ENCODE peak calls at places on chromosome 17, in seven cellular contexts. One of them, this sample, is unnamed.

GRCh38 chr17:78802008-78802407 is 19.9 kb upstream of the CYTH1 start:
- DNase-seq in GM18507: no peak
- DNase-seq in GM12892: no peak
- DNase-seq in hippocampal formation: no peak
- DNase-seq in stimulated activated CD4-positive, alpha-beta T cell treated with anti-CD3 and anti-CD28 coated beads, Interleukin-4, amount 100 ng/mL, for 48 hours: no peak
- DNase-seq in stimulated activated CD8-positive, alpha-beta memory T cell treated with anti-CD3 and anti-CD28 coated beads, Interleukin-2, amount 100 ng/mL, for 1 hour: no peak
- DNase-seq in T-helper 1 cell: no peak
- DNase-seq in this sample: no peak

GRCh38 chr17:48051706-48052486 is 3.7 kb downstream of the NFE2L1 start:
- DNase-seq in GM18507: no peak
- DNase-seq in GM12892: no peak
- DNase-seq in hippocampal formation: peak; percentile 13
- DNase-seq in stimulated activated CD4-positive, alpha-beta T cell treated with anti-CD3 and anti-CD28 coated beads, Interleukin-4, amount 100 ng/mL, for 48 hours: no peak
- DNase-seq in stimulated activated CD8-positive, alpha-beta memory T cell treated with anti-CD3 and anti-CD28 coated beads, Interleukin-2, amount 100 ng/mL, for 1 hour: no peak
- DNase-seq in T-helper 1 cell: no peak
- DNase-seq in this sample: no peak

GRCh38 chr17:37698132-37698615 is 46.7 kb downstream of the HNF1B start:
- DNase-seq in GM18507: no peak
- DNase-seq in GM12892: no peak
- DNase-seq in hippocampal formation: no peak
- DNase-seq in stimulated activated CD4-positive, alpha-beta T cell treated with anti-CD3 and anti-CD28 coated beads, Interleukin-4, amount 100 ng/mL, for 48 hours: no peak
- DNase-seq in stimulated activated CD8-positive, alpha-beta memory T cell treated with anti-CD3 and anti-CD28 coated beads, Interleukin-2, amount 100 ng/mL, for 1 hour: no peak
- DNase-seq in T-helper 1 cell: peak; percentile 35
- DNase-seq in this sample: no peak

GRCh38 chr17:68378202-68379149 is 78.8 kb downstream of the WIPI1 start:
- DNase-seq in GM18507: no peak
- DNase-seq in GM12892: no peak
- DNase-seq in hippocampal formation: no peak
- DNase-seq in stimulated activated CD4-positive, alpha-beta T cell treated with anti-CD3 and anti-CD28 coated beads, Interleukin-4, amount 100 ng/mL, for 48 hours: no peak
- DNase-seq in stimulated activated CD8-positive, alpha-beta memory T cell treated with anti-CD3 and anti-CD28 coated beads, Interleukin-2, amount 100 ng/mL, for 1 hour: no peak
- DNase-seq in T-helper 1 cell: no peak
- DNase-seq in this sample: no peak

GRCh38 chr17:71828182-71828596 is 292.6 kb upstream of the SOX9 start:
- DNase-seq in GM18507: no peak
- DNase-seq in GM12892: no peak
- DNase-seq in hippocampal formation: peak; percentile 68
- DNase-seq in stimulated activated CD4-positive, alpha-beta T cell treated with anti-CD3 and anti-CD28 coated beads, Interleukin-4, amount 100 ng/mL, for 48 hours: no peak
- DNase-seq in stimulated activated CD8-positive, alpha-beta memory T cell treated with anti-CD3 and anti-CD28 coated beads, Interleukin-2, amount 100 ng/mL, for 1 hour: no peak
- DNase-seq in T-helper 1 cell: no peak
- DNase-seq in this sample: peak; percentile 78

GRCh38 chr17:37710344-37710886 is 34.4 kb downstream of the HNF1B start:
- DNase-seq in GM18507: no peak
- DNase-seq in GM12892: no peak
- DNase-seq in hippocampal formation: no peak
- DNase-seq in stimulated activated CD4-positive, alpha-beta T cell treated with anti-CD3 and anti-CD28 coated beads, Interleukin-4, amount 100 ng/mL, for 48 hours: no peak
- DNase-seq in stimulated activated CD8-positive, alpha-beta memory T cell treated with anti-CD3 and anti-CD28 coated beads, Interleukin-2, amount 100 ng/mL, for 1 hour: no peak
- DNase-seq in T-helper 1 cell: no peak
- DNase-seq in this sample: no peak

GRCh38 chr17:42337442-42337841 is 49.1 kb downstream of the STAT5A start:
- DNase-seq in GM18507: peak; percentile 47
- DNase-seq in GM12892: no peak
- DNase-seq in hippocampal formation: no peak
- DNase-seq in stimulated activated CD4-positive, alpha-beta T cell treated with anti-CD3 and anti-CD28 coated beads, Interleukin-4, amount 100 ng/mL, for 48 hours: peak; percentile 58
- DNase-seq in stimulated activated CD8-positive, alpha-beta memory T cell treated with anti-CD3 and anti-CD28 coated beads, Interleukin-2, amount 100 ng/mL, for 1 hour: no peak
- DNase-seq in T-helper 1 cell: peak; percentile 94
- DNase-seq in this sample: no peak

GRCh38 chr17:72254808-72255449 is 134.1 kb downstream of the SOX9 start:
- DNase-seq in GM18507: no peak
- DNase-seq in GM12892: no peak
- DNase-seq in hippocampal formation: no peak
- DNase-seq in stimulated activated CD4-positive, alpha-beta T cell treated with anti-CD3 and anti-CD28 coated beads, Interleukin-4, amount 100 ng/mL, for 48 hours: no peak
- DNase-seq in stimulated activated CD8-positive, alpha-beta memory T cell treated with anti-CD3 and anti-CD28 coated beads, Interleukin-2, amount 100 ng/mL, for 1 hour: no peak
- DNase-seq in T-helper 1 cell: no peak
- DNase-seq in this sample: no peak

GRCh38 chr17:63601439-63602371 is 1.0 kb downstream of the TACO1 start:
- DNase-seq in GM18507: no peak
- DNase-seq in GM12892: no peak
- DNase-seq in hippocampal formation: no peak
- DNase-seq in stimulated activated CD4-positive, alpha-beta T cell treated with anti-CD3 and anti-CD28 coated beads, Interleukin-4, amount 100 ng/mL, for 48 hours: no peak
- DNase-seq in stimulated activated CD8-positive, alpha-beta memory T cell treated with anti-CD3 and anti-CD28 coated beads, Interleukin-2, amount 100 ng/mL, for 1 hour: no peak
- DNase-seq in T-helper 1 cell: no peak
- DNase-seq in this sample: no peak

GRCh38 chr17:71405101-71405500 is 715.7 kb upstream of the SOX9 start:
- DNase-seq in GM18507: no peak
- DNase-seq in GM12892: no peak
- DNase-seq in hippocampal formation: no peak
- DNase-seq in stimulated activated CD4-positive, alpha-beta T cell treated with anti-CD3 and anti-CD28 coated beads, Interleukin-4, amount 100 ng/mL, for 48 hours: no peak
- DNase-seq in stimulated activated CD8-positive, alpha-beta memory T cell treated with anti-CD3 and anti-CD28 coated beads, Interleukin-2, amount 100 ng/mL, for 1 hour: no peak
- DNase-seq in T-helper 1 cell: no peak
- DNase-seq in this sample: no peak

GRCh38 chr17:47990962-47991731 is 20.2 kb downstream of the CDK5RAP3 start:
- DNase-seq in GM18507: no peak
- DNase-seq in GM12892: no peak
- DNase-seq in hippocampal formation: no peak
- DNase-seq in stimulated activated CD4-positive, alpha-beta T cell treated with anti-CD3 and anti-CD28 coated beads, Interleukin-4, amount 100 ng/mL, for 48 hours: no peak
- DNase-seq in stimulated activated CD8-positive, alpha-beta memory T cell treated with anti-CD3 and anti-CD28 coated beads, Interleukin-2, amount 100 ng/mL, for 1 hour: no peak
- DNase-seq in T-helper 1 cell: no peak
- DNase-seq in this sample: no peak

GRCh38 chr17:17913695-17914332 is 58.4 kb downstream of the TOM1L2 start:
- DNase-seq in GM18507: no peak
- DNase-seq in GM12892: no peak
- DNase-seq in hippocampal formation: no peak
- DNase-seq in stimulated activated CD4-positive, alpha-beta T cell treated with anti-CD3 and anti-CD28 coated beads, Interleukin-4, amount 100 ng/mL, for 48 hours: peak; percentile 9
- DNase-seq in stimulated activated CD8-positive, alpha-beta memory T cell treated with anti-CD3 and anti-CD28 coated beads, Interleukin-2, amount 100 ng/mL, for 1 hour: peak; percentile 5
- DNase-seq in T-helper 1 cell: peak; percentile 28
- DNase-seq in this sample: no peak

GRCh38 chr17:63621229-63621683 is 961 bp upstream of the MAP3K3 start:
- DNase-seq in GM18507: no peak
- DNase-seq in GM12892: no peak
- DNase-seq in hippocampal formation: no peak
- DNase-seq in stimulated activated CD4-positive, alpha-beta T cell treated with anti-CD3 and anti-CD28 coated beads, Interleukin-4, amount 100 ng/mL, for 48 hours: no peak
- DNase-seq in stimulated activated CD8-positive, alpha-beta memory T cell treated with anti-CD3 and anti-CD28 coated beads, Interleukin-2, amount 100 ng/mL, for 1 hour: no peak
- DNase-seq in T-helper 1 cell: no peak
- DNase-seq in this sample: no peak

GRCh38 chr17:37488009-37488604 is 1.6 kb upstream of the DUSP14 start:
- DNase-seq in GM18507: no peak
- DNase-seq in GM12892: no peak
- DNase-seq in hippocampal formation: no peak
- DNase-seq in stimulated activated CD4-positive, alpha-beta T cell treated with anti-CD3 and anti-CD28 coated beads, Interleukin-4, amount 100 ng/mL, for 48 hours: no peak
- DNase-seq in stimulated activated CD8-positive, alpha-beta memory T cell treated with anti-CD3 and anti-CD28 coated beads, Interleukin-2, amount 100 ng/mL, for 1 hour: no peak
- DNase-seq in T-helper 1 cell: peak; percentile 28
- DNase-seq in this sample: peak; percentile 69

GRCh38 chr17:48626470-48627241 is 498 bp upstream of the HOXB9 start:
- DNase-seq in GM18507: no peak
- DNase-seq in GM12892: no peak
- DNase-seq in hippocampal formation: no peak
- DNase-seq in stimulated activated CD4-positive, alpha-beta T cell treated with anti-CD3 and anti-CD28 coated beads, Interleukin-4, amount 100 ng/mL, for 48 hours: no peak
- DNase-seq in stimulated activated CD8-positive, alpha-beta memory T cell treated with anti-CD3 and anti-CD28 coated beads, Interleukin-2, amount 100 ng/mL, for 1 hour: no peak
- DNase-seq in T-helper 1 cell: peak; percentile 38
- DNase-seq in this sample: no peak

GRCh38 chr17:65177901-65178300 is 40.7 kb downstream of the RGS9 start:
- DNase-seq in GM18507: no peak
- DNase-seq in GM12892: no peak
- DNase-seq in hippocampal formation: no peak
- DNase-seq in stimulated activated CD4-positive, alpha-beta T cell treated with anti-CD3 and anti-CD28 coated beads, Interleukin-4, amount 100 ng/mL, for 48 hours: no peak
- DNase-seq in stimulated activated CD8-positive, alpha-beta memory T cell treated with anti-CD3 and anti-CD28 coated beads, Interleukin-2, amount 100 ng/mL, for 1 hour: no peak
- DNase-seq in T-helper 1 cell: peak; percentile 45
- DNase-seq in this sample: no peak

GRCh38 chr17:4440690-4441686 is 7.2 kb downstream of the SPNS3 start:
- DNase-seq in GM18507: no peak
- DNase-seq in GM12892: no peak
- DNase-seq in hippocampal formation: no peak
- DNase-seq in stimulated activated CD4-positive, alpha-beta T cell treated with anti-CD3 and anti-CD28 coated beads, Interleukin-4, amount 100 ng/mL, for 48 hours: no peak
- DNase-seq in stimulated activated CD8-positive, alpha-beta memory T cell treated with anti-CD3 and anti-CD28 coated beads, Interleukin-2, amount 100 ng/mL, for 1 hour: no peak
- DNase-seq in T-helper 1 cell: no peak
- DNase-seq in this sample: peak; percentile 2

GRCh38 chr17:32015245-32016013 is 8.2 kb downstream of the LRRC37B start:
- DNase-seq in GM18507: no peak
- DNase-seq in GM12892: no peak
- DNase-seq in hippocampal formation: no peak
- DNase-seq in stimulated activated CD4-positive, alpha-beta T cell treated with anti-CD3 and anti-CD28 coated beads, Interleukin-4, amount 100 ng/mL, for 48 hours: no peak
- DNase-seq in stimulated activated CD8-positive, alpha-beta memory T cell treated with anti-CD3 and anti-CD28 coated beads, Interleukin-2, amount 100 ng/mL, for 1 hour: no peak
- DNase-seq in T-helper 1 cell: no peak
- DNase-seq in this sample: no peak

GRCh38 chr17:22266231-22266630 is 573.9 kb downstream of the KCNJ18 start:
- DNase-seq in GM18507: no peak
- DNase-seq in GM12892: no peak
- DNase-seq in hippocampal formation: no peak
- DNase-seq in stimulated activated CD4-positive, alpha-beta T cell treated with anti-CD3 and anti-CD28 coated beads, Interleukin-4, amount 100 ng/mL, for 48 hours: no peak
- DNase-seq in stimulated activated CD8-positive, alpha-beta memory T cell treated with anti-CD3 and anti-CD28 coated beads, Interleukin-2, amount 100 ng/mL, for 1 hour: no peak
- DNase-seq in T-helper 1 cell: no peak
- DNase-seq in this sample: no peak

GRCh38 chr17:79087428-79088143 is 13.0 kb downstream of the ENGASE start:
- DNase-seq in GM18507: peak; percentile 38
- DNase-seq in GM12892: peak; percentile 94
- DNase-seq in hippocampal formation: peak; percentile 54
- DNase-seq in stimulated activated CD4-positive, alpha-beta T cell treated with anti-CD3 and anti-CD28 coated beads, Interleukin-4, amount 100 ng/mL, for 48 hours: peak; percentile 82
- DNase-seq in stimulated activated CD8-positive, alpha-beta memory T cell treated with anti-CD3 and anti-CD28 coated beads, Interleukin-2, amount 100 ng/mL, for 1 hour: peak; percentile 27
- DNase-seq in T-helper 1 cell: peak; percentile 56
- DNase-seq in this sample: no peak

GRCh38 chr17:71378741-71379140 is 742.1 kb upstream of the SOX9 start:
- DNase-seq in GM18507: no peak
- DNase-seq in GM12892: no peak
- DNase-seq in hippocampal formation: no peak
- DNase-seq in stimulated activated CD4-positive, alpha-beta T cell treated with anti-CD3 and anti-CD28 coated beads, Interleukin-4, amount 100 ng/mL, for 48 hours: no peak
- DNase-seq in stimulated activated CD8-positive, alpha-beta memory T cell treated with anti-CD3 and anti-CD28 coated beads, Interleukin-2, amount 100 ng/mL, for 1 hour: no peak
- DNase-seq in T-helper 1 cell: no peak
- DNase-seq in this sample: no peak

GRCh38 chr17:37797206-37797605 is 52.3 kb upstream of the HNF1B start:
- DNase-seq in GM18507: no peak
- DNase-seq in GM12892: no peak
- DNase-seq in hippocampal formation: no peak
- DNase-seq in stimulated activated CD4-positive, alpha-beta T cell treated with anti-CD3 and anti-CD28 coated beads, Interleukin-4, amount 100 ng/mL, for 48 hours: no peak
- DNase-seq in stimulated activated CD8-positive, alpha-beta memory T cell treated with anti-CD3 and anti-CD28 coated beads, Interleukin-2, amount 100 ng/mL, for 1 hour: no peak
- DNase-seq in T-helper 1 cell: no peak
- DNase-seq in this sample: no peak

GRCh38 chr17:18858567-18859245 is 775 bp downstream of the PRPSAP2 start:
- DNase-seq in GM18507: no peak
- DNase-seq in GM12892: no peak
- DNase-seq in hippocampal formation: no peak
- DNase-seq in stimulated activated CD4-positive, alpha-beta T cell treated with anti-CD3 and anti-CD28 coated beads, Interleukin-4, amount 100 ng/mL, for 48 hours: no peak
- DNase-seq in stimulated activated CD8-positive, alpha-beta memory T cell treated with anti-CD3 and anti-CD28 coated beads, Interleukin-2, amount 100 ng/mL, for 1 hour: no peak
- DNase-seq in T-helper 1 cell: no peak
- DNase-seq in this sample: no peak

GRCh38 chr17:82862758-82863645 is 23.2 kb upstream of the ZNF750 start:
- DNase-seq in GM18507: no peak
- DNase-seq in GM12892: no peak
- DNase-seq in hippocampal formation: no peak
- DNase-seq in stimulated activated CD4-positive, alpha-beta T cell treated with anti-CD3 and anti-CD28 coated beads, Interleukin-4, amount 100 ng/mL, for 48 hours: no peak
- DNase-seq in stimulated activated CD8-positive, alpha-beta memory T cell treated with anti-CD3 and anti-CD28 coated beads, Interleukin-2, amount 100 ng/mL, for 1 hour: no peak
- DNase-seq in T-helper 1 cell: no peak
- DNase-seq in this sample: no peak

GRCh38 chr17:72334205-72334604 is 213.4 kb downstream of the SOX9 start:
- DNase-seq in GM18507: no peak
- DNase-seq in GM12892: no peak
- DNase-seq in hippocampal formation: no peak
- DNase-seq in stimulated activated CD4-positive, alpha-beta T cell treated with anti-CD3 and anti-CD28 coated beads, Interleukin-4, amount 100 ng/mL, for 48 hours: no peak
- DNase-seq in stimulated activated CD8-positive, alpha-beta memory T cell treated with anti-CD3 and anti-CD28 coated beads, Interleukin-2, amount 100 ng/mL, for 1 hour: no peak
- DNase-seq in T-helper 1 cell: no peak
- DNase-seq in this sample: no peak

GRCh38 chr17:19011581-19011980 is 7.0 kb upstream of the FAM83G start:
- DNase-seq in GM18507: no peak
- DNase-seq in GM12892: no peak
- DNase-seq in hippocampal formation: no peak
- DNase-seq in stimulated activated CD4-positive, alpha-beta T cell treated with anti-CD3 and anti-CD28 coated beads, Interleukin-4, amount 100 ng/mL, for 48 hours: no peak
- DNase-seq in stimulated activated CD8-positive, alpha-beta memory T cell treated with anti-CD3 and anti-CD28 coated beads, Interleukin-2, amount 100 ng/mL, for 1 hour: no peak
- DNase-seq in T-helper 1 cell: no peak
- DNase-seq in this sample: no peak

GRCh38 chr17:63838586-63839184 is 3.8 kb downstream of the SMARCD2 start:
- DNase-seq in GM18507: no peak
- DNase-seq in GM12892: no peak
- DNase-seq in hippocampal formation: peak; percentile 81
- DNase-seq in stimulated activated CD4-positive, alpha-beta T cell treated with anti-CD3 and anti-CD28 coated beads, Interleukin-4, amount 100 ng/mL, for 48 hours: no peak
- DNase-seq in stimulated activated CD8-positive, alpha-beta memory T cell treated with anti-CD3 and anti-CD28 coated beads, Interleukin-2, amount 100 ng/mL, for 1 hour: no peak
- DNase-seq in T-helper 1 cell: no peak
- DNase-seq in this sample: peak; percentile 34

GRCh38 chr17:76378548-76379274 is 5.7 kb upstream of the SPHK1 start:
- DNase-seq in GM18507: no peak
- DNase-seq in GM12892: no peak
- DNase-seq in hippocampal formation: no peak
- DNase-seq in stimulated activated CD4-positive, alpha-beta T cell treated with anti-CD3 and anti-CD28 coated beads, Interleukin-4, amount 100 ng/mL, for 48 hours: no peak
- DNase-seq in stimulated activated CD8-positive, alpha-beta memory T cell treated with anti-CD3 and anti-CD28 coated beads, Interleukin-2, amount 100 ng/mL, for 1 hour: no peak
- DNase-seq in T-helper 1 cell: no peak
- DNase-seq in this sample: no peak

GRCh38 chr17:57523926-57524634 is 221.0 kb downstream of the CCDC182 start:
- DNase-seq in GM18507: no peak
- DNase-seq in GM12892: no peak
- DNase-seq in hippocampal formation: no peak
- DNase-seq in stimulated activated CD4-positive, alpha-beta T cell treated with anti-CD3 and anti-CD28 coated beads, Interleukin-4, amount 100 ng/mL, for 48 hours: no peak
- DNase-seq in stimulated activated CD8-positive, alpha-beta memory T cell treated with anti-CD3 and anti-CD28 coated beads, Interleukin-2, amount 100 ng/mL, for 1 hour: no peak
- DNase-seq in T-helper 1 cell: no peak
- DNase-seq in this sample: no peak

GRCh38 chr17:6468051-6468790 is 24.0 kb downstream of the PIMREG start:
- DNase-seq in GM18507: no peak
- DNase-seq in GM12892: no peak
- DNase-seq in hippocampal formation: no peak
- DNase-seq in stimulated activated CD4-positive, alpha-beta T cell treated with anti-CD3 and anti-CD28 coated beads, Interleukin-4, amount 100 ng/mL, for 48 hours: no peak
- DNase-seq in stimulated activated CD8-positive, alpha-beta memory T cell treated with anti-CD3 and anti-CD28 coated beads, Interleukin-2, amount 100 ng/mL, for 1 hour: no peak
- DNase-seq in T-helper 1 cell: no peak
- DNase-seq in this sample: no peak

GRCh38 chr17:74854792-74855191 is 4.9 kb downstream of the GRIN2C start:
- DNase-seq in GM18507: no peak
- DNase-seq in GM12892: no peak
- DNase-seq in hippocampal formation: no peak
- DNase-seq in stimulated activated CD4-positive, alpha-beta T cell treated with anti-CD3 and anti-CD28 coated beads, Interleukin-4, amount 100 ng/mL, for 48 hours: no peak
- DNase-seq in stimulated activated CD8-positive, alpha-beta memory T cell treated with anti-CD3 and anti-CD28 coated beads, Interleukin-2, amount 100 ng/mL, for 1 hour: no peak
- DNase-seq in T-helper 1 cell: no peak
- DNase-seq in this sample: no peak

GRCh38 chr17:67566656-67567055 is 151.1 kb upstream of the NOL11 start:
- DNase-seq in GM18507: no peak
- DNase-seq in GM12892: no peak
- DNase-seq in hippocampal formation: no peak
- DNase-seq in stimulated activated CD4-positive, alpha-beta T cell treated with anti-CD3 and anti-CD28 coated beads, Interleukin-4, amount 100 ng/mL, for 48 hours: no peak
- DNase-seq in stimulated activated CD8-positive, alpha-beta memory T cell treated with anti-CD3 and anti-CD28 coated beads, Interleukin-2, amount 100 ng/mL, for 1 hour: no peak
- DNase-seq in T-helper 1 cell: no peak
- DNase-seq in this sample: no peak

GRCh38 chr17:45776896-45777295 is 7.2 kb upstream of the CRHR1 start:
- DNase-seq in GM18507: no peak
- DNase-seq in GM12892: no peak
- DNase-seq in hippocampal formation: no peak
- DNase-seq in stimulated activated CD4-positive, alpha-beta T cell treated with anti-CD3 and anti-CD28 coated beads, Interleukin-4, amount 100 ng/mL, for 48 hours: no peak
- DNase-seq in stimulated activated CD8-positive, alpha-beta memory T cell treated with anti-CD3 and anti-CD28 coated beads, Interleukin-2, amount 100 ng/mL, for 1 hour: no peak
- DNase-seq in T-helper 1 cell: no peak
- DNase-seq in this sample: no peak

GRCh38 chr17:28528329-28529011 is 22.3 kb downstream of the FOXN1 start:
- DNase-seq in GM18507: no peak
- DNase-seq in GM12892: no peak
- DNase-seq in hippocampal formation: no peak
- DNase-seq in stimulated activated CD4-positive, alpha-beta T cell treated with anti-CD3 and anti-CD28 coated beads, Interleukin-4, amount 100 ng/mL, for 48 hours: no peak
- DNase-seq in stimulated activated CD8-positive, alpha-beta memory T cell treated with anti-CD3 and anti-CD28 coated beads, Interleukin-2, amount 100 ng/mL, for 1 hour: no peak
- DNase-seq in T-helper 1 cell: no peak
- DNase-seq in this sample: no peak

GRCh38 chr17:7225711-7226331 is 6.1 kb downstream of the ACADVL start:
- DNase-seq in GM18507: no peak
- DNase-seq in GM12892: no peak
- DNase-seq in hippocampal formation: no peak
- DNase-seq in stimulated activated CD4-positive, alpha-beta T cell treated with anti-CD3 and anti-CD28 coated beads, Interleukin-4, amount 100 ng/mL, for 48 hours: no peak
- DNase-seq in stimulated activated CD8-positive, alpha-beta memory T cell treated with anti-CD3 and anti-CD28 coated beads, Interleukin-2, amount 100 ng/mL, for 1 hour: no peak
- DNase-seq in T-helper 1 cell: no peak
- DNase-seq in this sample: no peak

GRCh38 chr17:67891481-67892119 is 66.3 kb downstream of the BPTF start:
- DNase-seq in GM18507: no peak
- DNase-seq in GM12892: no peak
- DNase-seq in hippocampal formation: no peak
- DNase-seq in stimulated activated CD4-positive, alpha-beta T cell treated with anti-CD3 and anti-CD28 coated beads, Interleukin-4, amount 100 ng/mL, for 48 hours: no peak
- DNase-seq in stimulated activated CD8-positive, alpha-beta memory T cell treated with anti-CD3 and anti-CD28 coated beads, Interleukin-2, amount 100 ng/mL, for 1 hour: no peak
- DNase-seq in T-helper 1 cell: no peak
- DNase-seq in this sample: no peak